ENCODE peak calls at places on chromosomes 3 and 15, in four cellular contexts. F, L, U and X are unnamed samples.

GRCh38 chr3:134594236-134594825 is 56.5 kb downstream of the KY start:
- DNase-seq in L (no peak), F (no peak), U (no peak), X (peak; percentile 22)

GRCh38 chr15:64490598-64491259 is 30.4 kb downstream of the ZNF609 start:
- DNase-seq in L (no peak), F (no peak), U (no peak), X (peak; percentile 48)

GRCh38 chr15:83208357-83208661 is 686 bp upstream of the HDGFL3 start:
- DNase-seq in F (peak; percentile 30), L (no peak), U (no peak), X (no peak)

GRCh38 chr3:195117978-195118581 is 152.9 kb downstream of the XXYLT1 start:
- DNase-seq in L (no peak), U (no peak), F (no peak), X (peak; percentile 14)

GRCh38 chr3:189001559-189001958 is 170.2 kb upstream of the TPRG1 start:
- DNase-seq in F (peak; percentile 67), L (no peak), U (no peak), X (peak; percentile 40)

GRCh38 chr3:108118038-108118727 is 27.4 kb upstream of the CD47 start:
- DNase-seq in U (no peak), F (no peak), L (no peak), X (no peak)

GRCh38 chr3:55984631-55985030 is 483.6 kb downstream of the ERC2 start:
- DNase-seq in F (no peak), U (no peak), L (no peak), X (no peak)

GRCh38 chr3:122060044-122060694 is 5.0 kb downstream of the CD86 start:
- DNase-seq in L (no peak), F (no peak), U (no peak), X (no peak)

GRCh38 chr15:95169701-95170459 is 938.5 kb downstream of the MCTP2 start:
- DNase-seq in U (no peak), F (no peak), L (no peak), X (peak; percentile 89)

GRCh38 chr3:9916734-9917680 is at the start of gene IL17RC:
- DNase-seq in U (peak; percentile 57), L (no peak), F (peak; percentile 88), X (peak; percentile 89)

GRCh38 chr15:70095387-70096214 is 2.1 kb downstream of the TLE3 start:
- DNase-seq in L (no peak), F (no peak), U (no peak), X (no peak)

GRCh38 chr3:127073931-127074820 is 91.3 kb downstream of the PLXNA1 start:
- DNase-seq in L (peak; percentile 3), F (no peak), U (no peak), X (peak; percentile 16)

GRCh38 chr3:158713094-158713499 is 19.2 kb downstream of the RARRES1 start:
- DNase-seq in F (peak; percentile 79), U (no peak), L (no peak), X (peak; percentile 56)

GRCh38 chr15:69160976-69161877 is 792 bp downstream of the GLCE start:
- DNase-seq in L (no peak), F (peak; percentile 29), U (no peak), X (peak; percentile 27)

GRCh38 chr3:55252921-55253320 is 234.2 kb downstream of the WNT5A start:
- DNase-seq in L (no peak), F (peak; percentile 28), U (no peak), X (no peak)

GRCh38 chr3:107524214-107525100 is 1.7 kb downstream of the BBX start:
- DNase-seq in L (peak; percentile 71), F (peak; percentile 51), U (no peak), X (peak; percentile 62)

GRCh38 chr3:43153189-43154083 is 47.6 kb upstream of the POMGNT2 start:
- DNase-seq in L (no peak), U (no peak), F (peak; percentile 19), X (peak; percentile 55)

GRCh38 chr3:136023264-136023978 is 57.9 kb downstream of the PPP2R3A start:
- DNase-seq in U (no peak), L (no peak), F (no peak), X (peak; percentile 61)

GRCh38 chr3:98732239-98733054 is 30.7 kb upstream of the ST3GAL6 start:
- DNase-seq in L (no peak), U (no peak), F (peak; percentile 32), X (peak; percentile 30)

GRCh38 chr3:72042397-72043211 is 257.7 kb upstream of the PROK2 start:
- DNase-seq in L (no peak), F (peak; percentile 76), U (peak; percentile 90), X (peak; percentile 28)

GRCh38 chr3:27666708-27667107 is 55.4 kb downstream of the EOMES start:
- DNase-seq in L (no peak), U (peak; percentile 90), F (peak; percentile 91), X (peak; percentile 64)

GRCh38 chr3:163548005-163548404 is 1530.3 kb downstream of the SI start:
- DNase-seq in L (no peak), F (no peak), U (no peak), X (no peak)

GRCh38 chr3:125589743-125590142 is 5.6 kb downstream of the OSBPL11 start:
- DNase-seq in F (no peak), U (peak; percentile 35), L (no peak), X (peak; percentile 26)

GRCh38 chr15:89543389-89543788 is 31.9 kb upstream of the TICRR start:
- DNase-seq in F (no peak), L (no peak), U (no peak), X (no peak)

GRCh38 chr3:9690451-9691450 is 12.9 kb upstream of the CPNE9 start:
- DNase-seq in U (no peak), L (peak; percentile 26), F (peak; percentile 8), X (peak; percentile 34)

GRCh38 chr3:12966847-12967750 is 106.1 kb downstream of the IQSEC1 start:
- DNase-seq in L (no peak), F (peak; percentile 15), U (no peak), X (peak; percentile 25)

GRCh38 chr15:70069716-70070115 is 28.0 kb downstream of the TLE3 start:
- DNase-seq in U (no peak), L (no peak), F (no peak), X (no peak)

GRCh38 chr3:195909645-195910498 is 1.5 kb upstream of the TNK2 start:
- DNase-seq in F (peak; percentile 83), L (peak; percentile 92), U (no peak), X (peak; percentile 82)

GRCh38 chr15:65033659-65034269 is 4.3 kb upstream of the MTFMT start:
- DNase-seq in U (no peak), L (no peak), F (peak; percentile 49), X (peak; percentile 65)

GRCh38 chr3:32200991-32201758 is 37.3 kb upstream of the CMTM8 start:
- DNase-seq in L (no peak), U (no peak), F (no peak), X (no peak)

GRCh38 chr3:124951511-124952390 is 17.2 kb upstream of the MUC13 start:
- DNase-seq in L (no peak), F (peak; percentile 41), U (no peak), X (no peak)

GRCh38 chr3:178536271-178537079 is at the start of gene KCNMB2:
- DNase-seq in L (no peak), F (peak; percentile 24), U (no peak), X (peak; percentile 10)

GRCh38 chr3:178532414-178532813 is 3.8 kb upstream of the KCNMB2 start:
- DNase-seq in U (no peak), F (no peak), L (no peak), X (no peak)

GRCh38 chr3:178538065-178538464 is 1.8 kb downstream of the KCNMB2 start:
- DNase-seq in U (no peak), F (no peak), L (no peak), X (no peak)

GRCh38 chr3:178540184-178540583 is 3.9 kb downstream of the KCNMB2 start:
- DNase-seq in L (no peak), F (no peak), U (no peak), X (no peak)

GRCh38 chr3:178537123-178537754 is 1.0 kb downstream of the KCNMB2 start:
- DNase-seq in U (no peak), L (no peak), F (no peak), X (no peak)
- H3K4me3 ChIP-seq in U (peak overlapping the region; percentile 45), L (no peak overlapping the region), F (no peak overlapping the region), X (no peak overlapping the region)

GRCh38 chr15:31265090-31265870 is 61.4 kb upstream of the KLF13 start:
- DNase-seq in L (peak; percentile 48), F (no peak), U (no peak), X (no peak)
- H3K4me3 ChIP-seq in L (peak overlapping the region; percentile 29), F (no peak overlapping the region), U (no peak overlapping the region), X (no peak overlapping the region)

DNA sequence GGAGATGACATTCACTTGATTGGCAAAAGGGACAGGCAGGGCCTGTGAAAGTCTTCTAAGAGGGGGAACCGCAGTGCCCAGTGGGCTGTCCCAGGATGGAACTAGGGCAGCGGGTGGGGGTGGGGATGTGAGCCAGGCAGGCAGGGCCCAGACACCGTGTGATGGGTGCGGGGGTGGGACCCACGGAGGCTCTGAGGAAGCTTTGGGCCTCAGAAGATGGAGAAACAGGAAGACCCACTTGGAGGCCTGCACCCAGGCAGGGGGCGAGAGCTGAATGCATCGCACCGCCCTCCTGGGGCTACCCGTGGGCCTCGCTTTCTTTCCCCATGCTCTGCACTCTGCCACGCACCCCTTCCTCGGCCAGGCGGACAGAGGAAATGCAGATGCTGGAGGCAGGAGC is 32.9 kb upstream of the ACAD9 start:
- DNase-seq in F (no peak), L (no peak), U (no peak), X (no peak)
- H3K4me3 ChIP-seq in F (no peak overlapping the region), L (peak overlapping the region; percentile 54), U (no peak overlapping the region), X (no peak overlapping the region)

GRCh38 chr3:155744091-155744625 is 713 bp downstream of the PLCH1 start:
- DNase-seq in U (no peak), F (peak; percentile 22), L (peak; percentile 48), X (no peak)

GRCh38 chr3:155744626-155745324 is at the start of gene PLCH1:
- DNase-seq in U (no peak), F (peak; percentile 70), L (peak; percentile 58), X (peak; percentile 56)

GRCh38 chr3:155746703-155747102 is 1.8 kb upstream of the PLCH1 start:
- DNase-seq in F (no peak), L (no peak), U (no peak), X (no peak)

GRCh38 chr3:155747286-155747685 is 2.4 kb upstream of the PLCH1 start:
- DNase-seq in F (no peak), U (no peak), L (no peak), X (no peak)

GRCh38 chr3:155745795-155746550 is 1.1 kb upstream of the PLCH1 start:
- DNase-seq in L (no peak), F (peak; percentile 48), U (no peak), X (no peak)
- H3K4me3 ChIP-seq in L (no peak overlapping the region), F (no peak overlapping the region), U (no peak overlapping the region), X (no peak overlapping the region)